ENCODE peak calls at places on chromosomes 11 and 22, in ten cellular contexts. Y is GM12865, L is cardiac fibroblast, P is WTC11, T is mammary epithelial cell, X is A549, D is HFFc6, N is cardiac muscle cell, Q is AG09309, J is fibroblast of mammary gland. F is an unnamed sample.

GRCh38 chr22:37927129-37927936 is 21.2 kb downstream of the MICALL1 start:
- DNase-seq in Y (no peak), D (no peak), N (no peak), X (no peak), T (no peak), L (no peak), Q (no peak), J (no peak), P (no peak), F (no peak)

GRCh38 chr11:102630598-102631448 is 5.7 kb upstream of the MMP20 start:
- DNase-seq in P (no peak), Q (no peak), Y (no peak), T (no peak), D (no peak), X (no peak), N (no peak), J (no peak), L (no peak), F (no peak)

GRCh38 chr11:69656536-69657455 is 15.8 kb downstream of the CCND1 start:
- DNase-seq in L (peak), Q (no peak), X (no peak), Y (no peak), T (peak), J (no peak), D (no peak), N (no peak), P (no peak), F (peak)

GRCh38 chr11:74055938-74056337 is 47.1 kb upstream of the UCP3 start:
- DNase-seq in P (no peak), J (peak), D (peak), X (peak), L (peak), Y (no peak), T (peak), Q (no peak), N (peak), F (peak)

GRCh38 chr11:8832571-8833260 is 78.3 kb upstream of the AKIP1 start:
- DNase-seq in P (peak), Y (peak), Q (no peak), D (peak), X (no peak), T (peak), J (peak), L (peak), N (peak), F (peak)

GRCh38 chr11:71293961-71294782 is 41.8 kb upstream of the SHANK2 start:
- DNase-seq in N (no peak), J (no peak), P (no peak), D (no peak), L (no peak), Q (no peak), T (no peak), X (no peak), Y (no peak), F (no peak)

GRCh38 chr11:59756496-59756840 is 1.3 kb downstream of the STX3 start:
- DNase-seq in D (peak), P (no peak), Y (no peak), T (peak), Q (no peak), L (peak), J (peak), X (no peak), N (no peak), F (peak)

GRCh38 chr11:2576536-2576935 is 123.3 kb downstream of the KCNQ1OT1 start:
- DNase-seq in X (no peak), P (peak), L (no peak), Q (no peak), Y (no peak), T (no peak), J (no peak), D (no peak), N (no peak), F (no peak)

GRCh38 chr11:74696932-74697687 is 34.1 kb downstream of the CHRDL2 start:
- DNase-seq in Q (peak), T (peak), D (peak), X (peak), N (peak), L (peak), J (peak), P (peak), Y (peak), F (peak)

GRCh38 chr11:45501980-45502545 is 163.4 kb downstream of the CHST1 start:
- DNase-seq in Y (no peak), N (peak), L (no peak), X (no peak), J (no peak), P (no peak), D (no peak), T (no peak), Q (no peak), F (no peak)

GRCh38 chr11:118911880-118912741 is 13.6 kb downstream of the BCL9L start:
- DNase-seq in Q (no peak), X (no peak), N (peak), L (peak), T (peak), Y (peak), J (peak), D (peak), P (peak), F (peak)

GRCh38 chr11:47183969-47184368 is 2.3 kb downstream of the PACSIN3 start:
- DNase-seq in J (no peak), L (no peak), T (no peak), P (no peak), Y (no peak), Q (no peak), N (no peak), D (no peak), X (no peak), F (no peak)

GRCh38 chr22:17191163-17191562 is 28.1 kb downstream of the ADA2 start:
- DNase-seq in Y (no peak), D (peak), Q (peak), N (peak), L (peak), X (no peak), T (peak), J (peak), P (no peak), F (peak)

GRCh38 chr22:42388130-42388797 is 43.9 kb downstream of the NFAM1 start:
- DNase-seq in T (peak), Q (no peak), J (no peak), L (peak), X (no peak), P (peak), N (peak), D (no peak), Y (peak), F (no peak)

GRCh38 chr11:67611165-67611564 is 4.4 kb downstream of the NDUFV1 start:
- DNase-seq in D (no peak), J (no peak), X (no peak), T (no peak), L (no peak), Q (no peak), Y (no peak), N (no peak), P (no peak), F (no peak)

GRCh38 chr11:4569075-4569474 is 12.5 kb upstream of the OR52I2 start:
- DNase-seq in L (no peak), T (no peak), Y (no peak), X (no peak), Q (no peak), D (no peak), J (no peak), P (no peak), N (no peak), F (no peak)

GRCh38 chr11:72670041-72670440 is 4.2 kb downstream of the PDE2A start:
- DNase-seq in D (no peak), T (no peak), L (no peak), J (no peak), X (no peak), P (no peak), Y (no peak), Q (no peak), N (no peak), F (no peak)

GRCh38 chr11:130070829-130071205 is 1.1 kb downstream of the APLP2 start:
- DNase-seq in Y (no peak), N (peak), Q (no peak), T (peak), X (peak), D (peak), J (no peak), P (peak), L (peak), F (peak)

GRCh38 chr22:38017272-38017920 is 33.0 kb upstream of the SOX10 start:
- DNase-seq in P (no peak), J (peak), Y (no peak), L (peak), N (peak), X (no peak), T (peak), D (peak), Q (no peak), F (peak)

GRCh38 chr22:42180349-42180842 is 49.8 kb upstream of the CYP2D6 start:
- DNase-seq in X (no peak), N (no peak), P (no peak), Q (no peak), L (no peak), D (no peak), J (peak), T (no peak), Y (peak), F (no peak)

GRCh38 chr11:84837402-84838069 is 789.6 kb downstream of the DLG2 start:
- DNase-seq in X (no peak), Q (no peak), N (no peak), T (no peak), Y (no peak), P (no peak), D (no peak), L (no peak), J (no peak), F (no peak)

GRCh38 chr11:11703885-11704284 is 82.1 kb upstream of the GALNT18 start:
- DNase-seq in X (no peak), L (no peak), N (no peak), T (no peak), J (no peak), Q (no peak), P (no peak), Y (no peak), D (no peak), F (no peak)
- TF ChIP-seq CTCF in X (no peak), L (no peak), N (no peak), T (no peak), J (no peak), Q (no peak), P (no peak), Y (no peak), D (no peak), F (no peak)

DNA sequence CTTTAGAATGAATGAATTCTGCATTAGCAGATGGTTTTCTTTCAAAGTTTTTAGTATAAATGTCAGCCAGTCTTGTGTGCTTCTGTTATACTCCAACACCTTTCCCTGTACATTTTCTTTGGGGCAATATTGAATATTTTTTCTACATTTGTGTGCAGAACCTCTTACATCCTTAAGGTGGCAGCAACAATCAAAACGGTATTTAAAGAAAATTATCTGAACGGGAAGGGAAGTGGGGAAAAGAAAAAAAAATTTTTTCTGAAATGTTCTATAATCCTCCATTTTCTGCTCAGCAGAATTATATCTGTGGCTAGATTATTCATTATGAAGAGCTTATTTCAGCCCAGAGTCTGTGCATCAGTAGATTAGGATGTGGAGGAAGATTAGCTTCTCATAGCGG is 347.3 kb upstream of the RAG2 start:
- DNase-seq in Q (no peak), D (no peak), P (no peak), Y (no peak), L (peak), J (peak), N (peak), X (no peak), T (no peak), F (peak)
- TF ChIP-seq CTCF in Q (peak), D (peak), P (no peak), Y (peak), L (peak), J (peak), N (peak), X (peak), T (peak), F (peak)

DNA sequence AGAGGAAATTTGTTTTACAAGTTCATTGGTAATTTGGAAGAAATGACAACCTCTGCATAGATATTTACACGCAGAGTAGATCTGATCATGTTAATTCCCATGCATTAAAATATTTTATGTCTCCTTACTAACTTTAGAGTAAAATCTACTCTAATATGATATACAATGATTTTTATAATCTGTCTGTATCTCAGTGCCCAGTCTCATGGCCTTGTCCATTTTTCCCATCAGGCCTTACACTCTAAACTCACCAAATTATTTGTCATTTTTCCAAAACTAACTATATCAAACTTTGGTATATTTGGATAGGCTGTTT is 12.2 kb downstream of the OR10D3 start:
- DNase-seq in N (no peak), L (no peak), Q (no peak), Y (no peak), T (no peak), P (no peak), X (no peak), D (no peak), J (no peak), F (no peak)
- TF ChIP-seq CTCF in N (no peak), L (no peak), Q (no peak), Y (no peak), T (no peak), P (no peak), X (no peak), D (no peak), J (no peak), F (no peak)

DNA sequence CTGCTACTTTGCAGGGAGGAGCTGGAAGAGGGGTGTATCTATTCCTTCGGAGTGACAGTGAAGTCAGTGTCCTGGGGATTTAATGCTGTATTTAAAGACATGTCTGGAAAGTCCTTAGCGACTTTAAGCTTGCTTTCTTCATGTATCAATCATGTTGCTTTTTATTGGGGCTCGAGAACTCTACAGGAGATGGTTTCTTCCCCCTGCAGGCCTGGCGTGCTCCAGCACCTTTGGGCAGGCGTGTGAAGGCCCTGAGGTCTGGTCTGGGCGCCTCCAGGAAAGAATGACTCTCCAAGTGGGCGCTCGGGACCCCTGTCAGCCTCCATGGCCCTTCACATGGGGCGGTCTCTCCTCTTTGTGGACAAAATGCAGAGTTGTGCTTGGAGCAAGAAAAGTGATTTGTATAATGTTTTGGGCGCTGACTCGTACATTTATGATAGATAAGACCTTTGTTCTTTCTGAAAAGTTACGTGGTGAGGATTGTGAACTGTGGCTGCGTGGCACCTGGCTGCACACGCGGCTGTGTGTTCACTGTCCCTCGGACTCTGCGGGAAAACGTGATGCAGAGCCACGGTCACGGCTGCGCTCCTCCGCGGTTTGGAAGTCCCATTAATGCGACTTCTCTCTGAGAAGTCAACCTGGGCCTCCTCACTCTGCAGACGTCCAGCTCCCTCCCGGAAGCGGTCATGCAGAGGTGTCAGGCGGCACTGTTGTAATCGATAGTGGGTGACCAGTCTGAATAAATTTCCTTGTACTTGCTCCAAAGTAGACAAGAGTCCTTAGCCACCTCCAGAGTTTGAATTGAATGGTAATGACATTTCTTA is 282.5 kb downstream of the TBC1D22A start:
- DNase-seq in D (no peak), T (no peak), J (no peak), Y (no peak), P (no peak), L (no peak), X (no peak), N (no peak), Q (no peak), F (no peak)
- TF ChIP-seq CTCF in D (no peak), T (no peak), J (no peak), Y (no peak), P (no peak), L (no peak), X (no peak), N (no peak), Q (no peak), F (no peak)

GRCh38 chr11:17932472-17932871 is 80.4 kb downstream of the SERGEF start:
- DNase-seq in X (no peak), Q (no peak), J (no peak), N (no peak), Y (no peak), T (no peak), L (no peak), D (no peak), P (peak), F (no peak)
- TF ChIP-seq CTCF in X (peak), Q (no peak), J (peak), N (peak), Y (peak), T (peak), L (no peak), D (no peak), P (no peak), F (no peak)

DNA sequence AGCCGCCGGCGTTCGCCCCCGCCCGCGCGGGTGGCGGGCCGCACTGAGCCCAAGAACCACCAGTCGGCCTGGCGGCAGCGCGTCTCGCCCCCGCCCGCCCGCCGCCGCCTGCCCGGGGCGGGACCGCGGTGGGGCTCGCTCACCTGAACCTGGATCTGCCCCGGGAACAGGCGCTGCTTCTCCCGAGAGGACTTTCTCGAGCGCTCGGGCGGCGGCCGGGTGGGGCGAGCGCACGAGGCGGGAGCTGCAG is 178 bp downstream of the MYH9 start:
- DNase-seq in Y (no peak), D (no peak), Q (no peak), P (no peak), T (no peak), X (no peak), L (no peak), N (no peak), J (no peak), F (no peak)
- TF ChIP-seq CTCF in Y (no peak), D (no peak), Q (no peak), P (no peak), T (no peak), X (no peak), L (no peak), N (no peak), J (no peak), F (no peak)

DNA sequence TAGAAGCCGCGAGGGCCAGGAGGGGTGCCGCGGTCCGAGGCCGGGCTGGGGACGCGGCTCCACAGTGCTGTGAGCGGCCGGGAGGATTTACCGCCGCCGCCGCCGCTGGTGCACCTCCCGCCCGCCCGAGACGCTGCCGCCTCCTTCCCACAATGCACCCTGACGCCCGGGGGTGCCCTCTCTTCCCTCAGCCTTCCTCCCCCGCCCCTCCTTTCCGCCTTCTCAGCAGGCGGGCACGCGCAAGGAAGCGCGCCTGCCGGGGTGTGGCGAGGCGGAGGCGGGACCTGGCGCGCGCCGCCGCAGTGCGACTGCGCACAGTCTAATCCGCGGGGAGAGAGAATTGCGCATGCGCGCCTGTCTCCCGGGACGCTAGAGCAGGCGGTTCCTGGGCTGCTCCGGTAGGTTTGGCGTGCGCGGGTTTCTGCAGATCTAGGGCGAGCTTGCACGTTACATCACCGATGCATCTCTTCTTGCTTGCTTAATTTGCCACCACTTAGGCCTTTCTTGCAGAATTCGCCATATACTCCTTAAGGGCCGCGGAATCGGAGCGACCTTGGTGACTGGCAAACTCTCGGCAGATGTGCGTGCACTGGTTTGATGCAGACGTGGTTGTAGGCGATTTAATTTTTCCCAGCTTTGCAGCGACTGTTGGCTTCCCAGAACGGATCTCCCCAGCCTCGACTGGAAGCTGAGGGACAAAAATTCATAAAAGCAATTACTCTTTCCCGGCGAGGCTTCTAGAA is at the start of the genes GVQW3 and THAP12:
- DNase-seq in L (peak), P (peak), N (peak), Q (peak), X (peak), J (peak), D (peak), T (peak), Y (peak), F (peak)
- TF ChIP-seq CTCF in L (no peak), P (no peak), N (no peak), Q (no peak), X (peak), J (no peak), D (no peak), T (peak), Y (peak), F (peak)